ENCODE peak calls at places on chromosomes 1 and 21, in four cellular contexts. One of them, this sample, is unnamed.

GRCh38 chr1:151935154-151935553 is 25.8 kb upstream of the THEM4 start:
- DNase-seq in hepatic stellate cell: no peak
- DNase-seq in activated CD4-positive, alpha-beta T cell treated with anti-CD3 and anti-CD28 coated beads, Interleukin-2, amount 50 U/mL, for 1 hour: no peak
- DNase-seq in tibial nerve: no peak
- DNase-seq in this sample: no peak

GRCh38 chr1:54558434-54559030 is 10.5 kb downstream of the ACOT11 start:
- DNase-seq in hepatic stellate cell: no peak
- DNase-seq in tibial nerve: no peak
- DNase-seq in activated CD4-positive, alpha-beta T cell treated with anti-CD3 and anti-CD28 coated beads, Interleukin-2, amount 50 U/mL, for 1 hour: no peak
- DNase-seq in this sample: no peak

GRCh38 chr21:32383812-32384211 is 9.0 kb downstream of the URB1 start:
- DNase-seq in hepatic stellate cell: no peak
- DNase-seq in activated CD4-positive, alpha-beta T cell treated with anti-CD3 and anti-CD28 coated beads, Interleukin-2, amount 50 U/mL, for 1 hour: no peak
- DNase-seq in tibial nerve: no peak
- DNase-seq in this sample: no peak

GRCh38 chr1:210394281-210394798 is 65.6 kb downstream of the HHAT start:
- DNase-seq in tibial nerve: peak
- DNase-seq in hepatic stellate cell: no peak
- DNase-seq in activated CD4-positive, alpha-beta T cell treated with anti-CD3 and anti-CD28 coated beads, Interleukin-2, amount 50 U/mL, for 1 hour: no peak
- DNase-seq in this sample: no peak

GRCh38 chr1:204145033-204145504 is 6.8 kb downstream of the ETNK2 start:
- DNase-seq in activated CD4-positive, alpha-beta T cell treated with anti-CD3 and anti-CD28 coated beads, Interleukin-2, amount 50 U/mL, for 1 hour: no peak
- DNase-seq in hepatic stellate cell: no peak
- DNase-seq in tibial nerve: no peak
- DNase-seq in this sample: no peak

GRCh38 chr1:52191395-52191965 is 49.6 kb downstream of the ZFYVE9 start:
- DNase-seq in tibial nerve: no peak
- DNase-seq in activated CD4-positive, alpha-beta T cell treated with anti-CD3 and anti-CD28 coated beads, Interleukin-2, amount 50 U/mL, for 1 hour: no peak
- DNase-seq in hepatic stellate cell: no peak
- DNase-seq in this sample: no peak

GRCh38 chr1:103788377-103788776 is 38.7 kb downstream of the AMY1C start:
- DNase-seq in activated CD4-positive, alpha-beta T cell treated with anti-CD3 and anti-CD28 coated beads, Interleukin-2, amount 50 U/mL, for 1 hour: no peak
- DNase-seq in tibial nerve: no peak
- DNase-seq in hepatic stellate cell: no peak
- DNase-seq in this sample: no peak

GRCh38 chr1:42768172-42768571 is 1.1 kb downstream of the C1orf50 start:
- DNase-seq in activated CD4-positive, alpha-beta T cell treated with anti-CD3 and anti-CD28 coated beads, Interleukin-2, amount 50 U/mL, for 1 hour: no peak
- DNase-seq in hepatic stellate cell: no peak
- DNase-seq in tibial nerve: no peak
- DNase-seq in this sample: no peak

GRCh38 chr1:201582261-201582951 is 43.5 kb downstream of the NAV1 start:
- DNase-seq in activated CD4-positive, alpha-beta T cell treated with anti-CD3 and anti-CD28 coated beads, Interleukin-2, amount 50 U/mL, for 1 hour: no peak
- DNase-seq in hepatic stellate cell: peak
- DNase-seq in tibial nerve: peak
- DNase-seq in this sample: no peak

GRCh38 chr1:96233422-96233821 is 488.2 kb upstream of the PTBP2 start:
- DNase-seq in activated CD4-positive, alpha-beta T cell treated with anti-CD3 and anti-CD28 coated beads, Interleukin-2, amount 50 U/mL, for 1 hour: no peak
- DNase-seq in hepatic stellate cell: no peak
- DNase-seq in tibial nerve: no peak
- DNase-seq in this sample: no peak